ENCODE peak calls at places on chromosomes 7 and 10, in four cellular contexts. One of them, this sample, is unnamed.

GRCh38 chr7:155467846-155468821 is 10.2 kb downstream of the EN2 start:
- DNase-seq in gastrocnemius medialis: no peak
- DNase-seq in psoas muscle: no peak
- DNase-seq in kidney epithelial cell: no peak
- DNase-seq in this sample: no peak

GRCh38 chr10:67772894-67773511 is 65.0 kb downstream of the DNAJC12 start:
- DNase-seq in gastrocnemius medialis: no peak
- DNase-seq in psoas muscle: no peak
- DNase-seq in kidney epithelial cell: no peak
- DNase-seq in this sample: peak

GRCh38 chr10:73552819-73553218 is 38.3 kb downstream of the USP54 start:
- DNase-seq in gastrocnemius medialis: no peak
- DNase-seq in kidney epithelial cell: no peak
- DNase-seq in psoas muscle: no peak
- DNase-seq in this sample: no peak

GRCh38 chr7:26183545-26184282 is 16.8 kb downstream of the HNRNPA2B1 start:
- DNase-seq in kidney epithelial cell: no peak
- DNase-seq in psoas muscle: no peak
- DNase-seq in gastrocnemius medialis: no peak
- DNase-seq in this sample: no peak

GRCh38 chr7:132065193-132065972 is 509.0 kb upstream of the PODXL start:
- DNase-seq in kidney epithelial cell: peak
- DNase-seq in gastrocnemius medialis: peak
- DNase-seq in psoas muscle: peak
- DNase-seq in this sample: no peak

GRCh38 chr10:89926736-89927135 is 225.3 kb downstream of the KIF20B start:
- DNase-seq in gastrocnemius medialis: no peak
- DNase-seq in psoas muscle: no peak
- DNase-seq in kidney epithelial cell: no peak
- DNase-seq in this sample: no peak

GRCh38 chr7:80678703-80679102 is 40.3 kb downstream of the CD36 start:
- DNase-seq in psoas muscle: no peak
- DNase-seq in kidney epithelial cell: no peak
- DNase-seq in gastrocnemius medialis: no peak
- DNase-seq in this sample: no peak

GRCh38 chr7:82185443-82185842 is 258.1 kb downstream of the CACNA2D1 start:
- DNase-seq in gastrocnemius medialis: no peak
- DNase-seq in kidney epithelial cell: no peak
- DNase-seq in psoas muscle: no peak
- DNase-seq in this sample: no peak

GRCh38 chr7:21261627-21262564 is 166.0 kb upstream of the SP4 start:
- DNase-seq in psoas muscle: no peak
- DNase-seq in gastrocnemius medialis: no peak
- DNase-seq in kidney epithelial cell: no peak
- DNase-seq in this sample: peak

GRCh38 chr7:141462958-141463357 is 88.3 kb upstream of the AGK start:
- DNase-seq in gastrocnemius medialis: no peak
- DNase-seq in psoas muscle: no peak
- DNase-seq in kidney epithelial cell: no peak
- DNase-seq in this sample: no peak

GRCh38 chr10:5888352-5888751 is 1.3 kb downstream of the ANKRD16 start:
- DNase-seq in psoas muscle: no peak
- DNase-seq in kidney epithelial cell: no peak
- DNase-seq in gastrocnemius medialis: no peak
- DNase-seq in this sample: no peak

GRCh38 chr10:34723746-34724145 is 91.3 kb downstream of the PARD3 start:
- DNase-seq in gastrocnemius medialis: peak
- DNase-seq in kidney epithelial cell: no peak
- DNase-seq in psoas muscle: no peak
- DNase-seq in this sample: no peak

GRCh38 chr10:127415901-127416630 is 133.0 kb upstream of the NPS start:
- DNase-seq in kidney epithelial cell: no peak
- DNase-seq in psoas muscle: no peak
- DNase-seq in gastrocnemius medialis: no peak
- DNase-seq in this sample: no peak

DNA sequence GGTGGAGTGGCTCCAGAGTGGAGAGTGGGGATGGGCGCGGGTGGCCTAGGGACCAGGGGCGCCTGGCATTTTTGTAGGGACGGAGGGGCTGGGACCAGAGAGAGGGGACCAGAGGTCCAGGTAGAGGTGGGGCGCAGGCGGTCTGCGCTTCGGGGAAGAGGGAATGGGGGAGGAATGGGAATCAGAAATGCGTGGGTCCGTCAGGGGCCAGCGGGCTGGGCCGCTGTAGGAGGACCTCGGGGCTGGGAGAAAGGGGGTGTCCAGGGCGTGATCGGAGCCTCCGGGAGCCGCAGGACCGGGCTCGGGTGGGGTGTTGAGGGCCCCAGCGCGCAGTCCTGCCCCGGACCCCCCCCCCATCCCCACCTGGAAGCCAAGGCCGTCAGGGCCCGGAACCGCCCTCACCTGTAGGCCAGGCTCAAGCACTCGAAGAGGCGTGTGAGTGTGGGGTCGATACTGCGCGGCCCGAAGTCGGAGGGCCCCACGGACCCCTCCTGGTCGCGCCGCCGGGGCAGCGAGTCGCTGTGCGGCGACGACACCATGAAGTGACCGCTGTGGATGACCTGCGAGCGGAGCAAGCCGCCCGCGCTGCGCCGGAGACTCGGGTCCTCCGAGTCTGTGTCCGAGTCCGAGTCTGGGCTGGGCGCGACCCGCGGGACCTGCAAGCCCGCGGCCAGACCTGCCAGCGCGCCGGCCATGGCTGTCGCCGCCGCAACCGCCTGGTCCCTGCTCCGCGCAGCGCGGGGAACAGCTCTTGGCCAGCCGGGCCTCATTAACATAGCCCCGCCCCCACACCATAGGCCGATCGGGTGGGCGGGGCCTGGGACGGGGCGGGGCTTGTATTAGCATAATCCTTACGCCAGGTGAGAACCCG is at the start of gene MLXIPL:
- DNase-seq in gastrocnemius medialis: peak
- DNase-seq in kidney epithelial cell: no peak
- DNase-seq in psoas muscle: peak
- DNase-seq in this sample: no peak
- H3K4me3 ChIP-seq in gastrocnemius medialis: peak
- H3K4me3 ChIP-seq in kidney epithelial cell: peak
- H3K4me3 ChIP-seq in psoas muscle: peak
- H3K4me3 ChIP-seq in this sample: no peak

GRCh38 chr10:96586419-96587254 is at the start of gene TM9SF3:
- DNase-seq in gastrocnemius medialis: peak
- DNase-seq in psoas muscle: peak
- DNase-seq in kidney epithelial cell: no peak
- DNase-seq in this sample: peak

GRCh38 chr10:96585726-96586418 is 940 bp downstream of the TM9SF3 start:
- DNase-seq in gastrocnemius medialis: no peak
- DNase-seq in kidney epithelial cell: no peak
- DNase-seq in psoas muscle: no peak
- DNase-seq in this sample: no peak

GRCh38 chr10:96588060-96588554 is 1.3 kb upstream of the TM9SF3 start:
- DNase-seq in psoas muscle: no peak
- DNase-seq in gastrocnemius medialis: no peak
- DNase-seq in kidney epithelial cell: no peak
- DNase-seq in this sample: no peak

GRCh38 chr10:96588601-96589419 is 2.0 kb upstream of the TM9SF3 start:
- DNase-seq in kidney epithelial cell: no peak
- DNase-seq in psoas muscle: no peak
- DNase-seq in gastrocnemius medialis: no peak
- DNase-seq in this sample: peak

DNA sequence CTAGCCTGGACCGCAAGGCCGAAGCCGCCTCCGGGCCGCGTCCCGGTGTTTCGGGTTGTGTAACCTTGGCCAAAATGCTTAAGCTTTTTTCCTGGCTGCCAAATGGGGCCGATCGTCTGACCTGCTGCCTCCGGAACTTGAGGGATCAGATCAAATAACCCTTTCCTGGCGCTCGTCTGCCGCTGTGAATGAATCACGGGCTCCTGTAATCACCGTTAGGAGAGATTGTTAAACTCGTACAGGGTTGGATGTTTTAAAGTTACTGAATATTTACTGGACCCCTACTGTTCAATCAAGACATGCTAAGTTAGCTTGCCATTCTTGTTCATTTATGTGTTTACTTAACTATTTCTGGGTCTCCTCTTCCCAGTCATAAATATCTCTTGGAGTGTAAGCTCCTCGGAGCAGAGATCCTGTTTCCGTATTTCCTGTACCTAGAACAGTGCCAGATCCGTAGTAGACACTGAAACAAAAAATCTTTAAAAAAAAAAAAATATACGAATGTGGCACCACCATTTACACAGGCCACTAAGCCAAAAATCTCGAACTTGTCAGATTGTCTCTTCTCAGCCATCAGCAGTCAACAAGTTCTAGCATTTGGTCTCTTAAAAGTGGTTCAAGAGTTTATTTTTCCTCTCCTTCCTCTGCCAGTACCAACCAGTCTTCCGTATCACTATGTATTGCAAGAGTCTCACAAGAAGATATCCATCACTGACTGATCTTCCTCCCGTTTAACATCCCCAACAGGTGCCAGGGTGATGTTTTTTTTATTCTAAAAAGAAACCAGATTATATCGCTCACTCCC is 645 bp upstream of the TM9SF3 start:
- DNase-seq in kidney epithelial cell: no peak
- DNase-seq in gastrocnemius medialis: peak
- DNase-seq in psoas muscle: peak
- DNase-seq in this sample: no peak
- TF ChIP-seq CTCF in kidney epithelial cell: no peak
- TF ChIP-seq CTCF in gastrocnemius medialis: no peak
- TF ChIP-seq CTCF in psoas muscle: no peak
- TF ChIP-seq CTCF in this sample: no peak

GRCh38 chr7:113204415-113204814 is 86.1 kb upstream of the SMIM30 start:
- DNase-seq in psoas muscle: no peak
- DNase-seq in gastrocnemius medialis: no peak
- DNase-seq in kidney epithelial cell: no peak
- DNase-seq in this sample: no peak
- H3K4me3 ChIP-seq in psoas muscle: no peak
- H3K4me3 ChIP-seq in gastrocnemius medialis: no peak
- H3K4me3 ChIP-seq in kidney epithelial cell: no peak
- H3K4me3 ChIP-seq in this sample: no peak

DNA sequence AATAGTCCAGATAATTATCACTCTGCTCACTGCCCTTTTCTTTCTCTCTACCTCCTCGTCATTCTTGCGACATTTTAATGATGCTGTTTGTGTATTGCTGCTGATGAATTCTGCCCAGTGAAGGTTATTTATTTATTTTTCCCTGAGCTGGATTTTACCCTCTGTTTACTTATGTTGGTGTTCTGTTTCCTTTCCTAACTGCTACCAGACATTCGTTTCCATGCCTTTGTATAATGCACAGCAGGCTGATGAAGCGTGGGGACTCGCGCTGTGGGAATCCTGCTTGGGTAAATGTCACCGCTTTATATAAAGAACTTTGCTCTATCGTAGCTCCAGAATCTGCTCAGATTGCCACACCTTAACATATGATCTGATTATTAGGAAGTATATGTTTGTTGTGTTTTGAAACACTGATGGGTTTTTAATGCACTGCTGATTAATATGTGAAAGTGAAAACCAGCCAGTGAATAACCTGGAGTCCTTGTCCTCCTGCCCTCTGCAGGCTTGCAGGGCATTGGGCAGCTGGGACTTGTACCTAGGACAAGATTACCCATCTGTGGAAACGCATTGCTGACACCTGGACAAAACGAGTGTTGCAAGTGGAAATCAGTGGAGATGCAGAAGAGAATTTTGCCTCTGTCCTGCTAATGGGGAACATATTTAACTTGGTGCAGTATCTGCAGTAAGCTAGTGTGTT is 291.5 kb downstream of the SDK1 start:
- DNase-seq in psoas muscle: no peak
- DNase-seq in kidney epithelial cell: no peak
- DNase-seq in gastrocnemius medialis: no peak
- DNase-seq in this sample: no peak
- TF ChIP-seq CTCF in psoas muscle: no peak
- TF ChIP-seq CTCF in kidney epithelial cell: no peak
- TF ChIP-seq CTCF in gastrocnemius medialis: no peak
- TF ChIP-seq CTCF in this sample: no peak

DNA sequence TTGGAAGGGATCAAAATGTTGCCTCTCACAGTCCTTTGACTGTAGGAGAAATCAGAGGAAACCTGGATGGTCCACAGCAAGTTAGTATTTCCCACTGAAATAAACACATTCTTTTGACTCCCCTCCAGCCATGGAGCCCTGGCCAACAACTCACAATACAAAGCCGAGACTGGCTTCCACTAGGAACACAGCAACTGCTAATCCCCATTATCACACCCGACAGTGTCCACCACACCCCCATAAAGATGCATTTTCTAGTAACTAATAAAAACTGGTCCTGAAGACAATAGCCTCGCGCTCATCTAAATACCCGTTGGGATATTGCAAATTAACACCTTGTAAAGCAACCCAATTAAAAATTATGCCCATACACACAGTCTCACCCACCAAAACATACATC is 768 bp upstream of the MACROH2A2 start:
- DNase-seq in gastrocnemius medialis: no peak
- DNase-seq in psoas muscle: no peak
- DNase-seq in kidney epithelial cell: no peak
- DNase-seq in this sample: no peak
- H3K4me3 ChIP-seq in gastrocnemius medialis: peak
- H3K4me3 ChIP-seq in psoas muscle: peak
- H3K4me3 ChIP-seq in kidney epithelial cell: peak
- H3K4me3 ChIP-seq in this sample: no peak

GRCh38 chr10:68829494-68829893 is 2.2 kb downstream of the STOX1 start:
- DNase-seq in gastrocnemius medialis: no peak
- DNase-seq in psoas muscle: no peak
- DNase-seq in kidney epithelial cell: no peak
- DNase-seq in this sample: no peak

GRCh38 chr10:68831961-68832455 is 4.7 kb downstream of the STOX1 start:
- DNase-seq in gastrocnemius medialis: no peak
- DNase-seq in kidney epithelial cell: no peak
- DNase-seq in psoas muscle: no peak
- DNase-seq in this sample: no peak

GRCh38 chr10:68829952-68830351 is 2.6 kb downstream of the STOX1 start:
- DNase-seq in psoas muscle: no peak
- DNase-seq in gastrocnemius medialis: no peak
- DNase-seq in kidney epithelial cell: no peak
- DNase-seq in this sample: no peak

GRCh38 chr10:68828833-68829232 is 1.5 kb downstream of the STOX1 start:
- DNase-seq in gastrocnemius medialis: no peak
- DNase-seq in psoas muscle: no peak
- DNase-seq in kidney epithelial cell: no peak
- DNase-seq in this sample: no peak

DNA sequence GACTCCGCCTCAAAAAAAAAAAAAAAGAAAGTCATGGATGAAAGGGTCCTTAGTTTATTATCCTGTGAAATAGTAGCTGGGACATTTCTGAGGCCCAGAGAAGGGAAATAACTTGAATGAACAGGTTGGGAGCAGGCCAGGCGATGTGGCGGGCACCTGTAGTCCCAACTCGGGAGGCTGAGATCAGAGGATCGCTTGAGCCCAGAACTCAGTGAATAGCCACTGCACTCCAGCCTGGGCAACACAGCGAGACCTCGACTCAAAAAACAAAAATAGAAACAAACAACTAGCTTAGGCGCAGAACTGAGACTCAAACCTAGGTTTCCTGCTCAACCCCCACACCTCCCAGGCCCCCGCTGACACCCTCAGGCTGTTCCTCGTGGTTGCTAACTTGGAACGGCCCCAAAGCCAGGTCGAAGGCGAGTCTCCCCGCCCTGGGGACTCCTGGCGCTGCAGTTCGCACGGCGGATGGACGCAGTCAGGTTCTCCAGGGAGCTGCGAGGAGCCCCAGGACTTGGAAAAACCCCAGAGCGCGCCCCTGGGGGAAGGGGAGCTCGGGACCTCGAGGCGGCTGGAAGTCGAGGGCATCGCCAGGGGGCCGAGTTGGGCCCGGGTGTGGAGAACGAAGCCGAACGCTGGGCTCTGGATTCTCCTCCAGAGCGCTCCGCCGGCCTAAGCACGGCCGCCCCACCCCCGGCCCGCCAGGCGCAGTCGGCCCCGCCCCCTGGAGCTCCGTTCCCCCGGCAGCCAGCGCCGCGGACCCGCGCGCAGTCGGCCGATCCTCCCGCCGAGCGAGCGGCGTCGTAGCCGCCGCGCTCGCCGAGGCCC is at the start of gene STOX1:
- DNase-seq in psoas muscle: peak
- DNase-seq in kidney epithelial cell: no peak
- DNase-seq in gastrocnemius medialis: peak
- DNase-seq in this sample: no peak
- TF ChIP-seq CTCF in psoas muscle: no peak
- TF ChIP-seq CTCF in kidney epithelial cell: no peak
- TF ChIP-seq CTCF in gastrocnemius medialis: no peak
- TF ChIP-seq CTCF in this sample: no peak